ENCODE peak calls at places on chromosomes 16 and 17, in four cellular contexts. One of them, this sample, is unnamed.

GRCh38 chr17:64315032-64315490 is 52.0 kb upstream of the TEX2 start:
- DNase-seq in stimulated activated CD8-positive, alpha-beta memory T cell treated with anti-CD3 and anti-CD28 coated beads, Interleukin-12 subunit alpha, Interleukin-12 subunit beta, amount 100 ng/mL, for 4 hours: no peak
- DNase-seq in uterus: peak
- DNase-seq in activated CD8-positive, alpha-beta memory T cell treated with anti-CD3 and anti-CD28 coated beads, Interleukin-2, amount 50 U/mL, for 4 hours: no peak
- DNase-seq in this sample: no peak

GRCh38 chr17:36697907-36698526 is 96.6 kb downstream of the MRM1 start:
- DNase-seq in uterus: no peak
- DNase-seq in activated CD8-positive, alpha-beta memory T cell treated with anti-CD3 and anti-CD28 coated beads, Interleukin-2, amount 50 U/mL, for 4 hours: no peak
- DNase-seq in stimulated activated CD8-positive, alpha-beta memory T cell treated with anti-CD3 and anti-CD28 coated beads, Interleukin-12 subunit alpha, Interleukin-12 subunit beta, amount 100 ng/mL, for 4 hours: no peak
- DNase-seq in this sample: no peak

GRCh38 chr16:79509221-79509631 is 91.3 kb downstream of the MAF start:
- DNase-seq in activated CD8-positive, alpha-beta memory T cell treated with anti-CD3 and anti-CD28 coated beads, Interleukin-2, amount 50 U/mL, for 4 hours: no peak
- DNase-seq in stimulated activated CD8-positive, alpha-beta memory T cell treated with anti-CD3 and anti-CD28 coated beads, Interleukin-12 subunit alpha, Interleukin-12 subunit beta, amount 100 ng/mL, for 4 hours: no peak
- DNase-seq in uterus: no peak
- DNase-seq in this sample: no peak

GRCh38 chr17:77096570-77097214 is 44.1 kb upstream of the SEC14L1 start:
- DNase-seq in uterus: peak
- DNase-seq in stimulated activated CD8-positive, alpha-beta memory T cell treated with anti-CD3 and anti-CD28 coated beads, Interleukin-12 subunit alpha, Interleukin-12 subunit beta, amount 100 ng/mL, for 4 hours: no peak
- DNase-seq in activated CD8-positive, alpha-beta memory T cell treated with anti-CD3 and anti-CD28 coated beads, Interleukin-2, amount 50 U/mL, for 4 hours: no peak
- DNase-seq in this sample: no peak

GRCh38 chr16:3857189-3858013 is 23.1 kb downstream of the CREBBP start:
- DNase-seq in uterus: peak
- DNase-seq in activated CD8-positive, alpha-beta memory T cell treated with anti-CD3 and anti-CD28 coated beads, Interleukin-2, amount 50 U/mL, for 4 hours: no peak
- DNase-seq in stimulated activated CD8-positive, alpha-beta memory T cell treated with anti-CD3 and anti-CD28 coated beads, Interleukin-12 subunit alpha, Interleukin-12 subunit beta, amount 100 ng/mL, for 4 hours: no peak
- DNase-seq in this sample: peak

GRCh38 chr16:2180962-2181923 is 15.2 kb downstream of the CASKIN1 start:
- DNase-seq in uterus: no peak
- DNase-seq in activated CD8-positive, alpha-beta memory T cell treated with anti-CD3 and anti-CD28 coated beads, Interleukin-2, amount 50 U/mL, for 4 hours: no peak
- DNase-seq in stimulated activated CD8-positive, alpha-beta memory T cell treated with anti-CD3 and anti-CD28 coated beads, Interleukin-12 subunit alpha, Interleukin-12 subunit beta, amount 100 ng/mL, for 4 hours: no peak
- DNase-seq in this sample: no peak

GRCh38 chr16:29809850-29810698 is 1.9 kb upstream of the PRRT2 start:
- DNase-seq in activated CD8-positive, alpha-beta memory T cell treated with anti-CD3 and anti-CD28 coated beads, Interleukin-2, amount 50 U/mL, for 4 hours: peak
- DNase-seq in uterus: peak
- DNase-seq in stimulated activated CD8-positive, alpha-beta memory T cell treated with anti-CD3 and anti-CD28 coated beads, Interleukin-12 subunit alpha, Interleukin-12 subunit beta, amount 100 ng/mL, for 4 hours: peak
- DNase-seq in this sample: no peak

GRCh38 chr16:59849716-59850115 is 1115.6 kb upstream of the GOT2 start:
- DNase-seq in uterus: no peak
- DNase-seq in stimulated activated CD8-positive, alpha-beta memory T cell treated with anti-CD3 and anti-CD28 coated beads, Interleukin-12 subunit alpha, Interleukin-12 subunit beta, amount 100 ng/mL, for 4 hours: no peak
- DNase-seq in activated CD8-positive, alpha-beta memory T cell treated with anti-CD3 and anti-CD28 coated beads, Interleukin-2, amount 50 U/mL, for 4 hours: no peak
- DNase-seq in this sample: no peak

GRCh38 chr17:21376835-21377690 is 906 bp downstream of the KCNJ12 start:
- DNase-seq in uterus: no peak
- DNase-seq in activated CD8-positive, alpha-beta memory T cell treated with anti-CD3 and anti-CD28 coated beads, Interleukin-2, amount 50 U/mL, for 4 hours: no peak
- DNase-seq in stimulated activated CD8-positive, alpha-beta memory T cell treated with anti-CD3 and anti-CD28 coated beads, Interleukin-12 subunit alpha, Interleukin-12 subunit beta, amount 100 ng/mL, for 4 hours: no peak
- DNase-seq in this sample: no peak

GRCh38 chr17:72433797-72434196 is 313.0 kb downstream of the SOX9 start:
- DNase-seq in stimulated activated CD8-positive, alpha-beta memory T cell treated with anti-CD3 and anti-CD28 coated beads, Interleukin-12 subunit alpha, Interleukin-12 subunit beta, amount 100 ng/mL, for 4 hours: no peak
- DNase-seq in uterus: no peak
- DNase-seq in activated CD8-positive, alpha-beta memory T cell treated with anti-CD3 and anti-CD28 coated beads, Interleukin-2, amount 50 U/mL, for 4 hours: no peak
- DNase-seq in this sample: no peak

GRCh38 chr16:4641306-4641687 is 16.7 kb downstream of the MGRN1 start:
- DNase-seq in stimulated activated CD8-positive, alpha-beta memory T cell treated with anti-CD3 and anti-CD28 coated beads, Interleukin-12 subunit alpha, Interleukin-12 subunit beta, amount 100 ng/mL, for 4 hours: no peak
- DNase-seq in activated CD8-positive, alpha-beta memory T cell treated with anti-CD3 and anti-CD28 coated beads, Interleukin-2, amount 50 U/mL, for 4 hours: no peak
- DNase-seq in uterus: no peak
- DNase-seq in this sample: no peak

GRCh38 chr16:89633064-89633631 is 19.7 kb downstream of the DPEP1 start:
- DNase-seq in activated CD8-positive, alpha-beta memory T cell treated with anti-CD3 and anti-CD28 coated beads, Interleukin-2, amount 50 U/mL, for 4 hours: no peak
- DNase-seq in uterus: no peak
- DNase-seq in stimulated activated CD8-positive, alpha-beta memory T cell treated with anti-CD3 and anti-CD28 coated beads, Interleukin-12 subunit alpha, Interleukin-12 subunit beta, amount 100 ng/mL, for 4 hours: no peak
- DNase-seq in this sample: no peak

GRCh38 chr16:525520-526180 is 1.9 kb upstream of the CAPN15 start:
- DNase-seq in stimulated activated CD8-positive, alpha-beta memory T cell treated with anti-CD3 and anti-CD28 coated beads, Interleukin-12 subunit alpha, Interleukin-12 subunit beta, amount 100 ng/mL, for 4 hours: peak
- DNase-seq in uterus: no peak
- DNase-seq in activated CD8-positive, alpha-beta memory T cell treated with anti-CD3 and anti-CD28 coated beads, Interleukin-2, amount 50 U/mL, for 4 hours: peak
- DNase-seq in this sample: peak

GRCh38 chr17:74268052-74268451 is 6.0 kb upstream of the DNAI2 start:
- DNase-seq in uterus: no peak
- DNase-seq in activated CD8-positive, alpha-beta memory T cell treated with anti-CD3 and anti-CD28 coated beads, Interleukin-2, amount 50 U/mL, for 4 hours: no peak
- DNase-seq in stimulated activated CD8-positive, alpha-beta memory T cell treated with anti-CD3 and anti-CD28 coated beads, Interleukin-12 subunit alpha, Interleukin-12 subunit beta, amount 100 ng/mL, for 4 hours: no peak
- DNase-seq in this sample: no peak

GRCh38 chr17:45073414-45074070 is 12.4 kb downstream of the NMT1 start:
- DNase-seq in uterus: peak
- DNase-seq in activated CD8-positive, alpha-beta memory T cell treated with anti-CD3 and anti-CD28 coated beads, Interleukin-2, amount 50 U/mL, for 4 hours: no peak
- DNase-seq in stimulated activated CD8-positive, alpha-beta memory T cell treated with anti-CD3 and anti-CD28 coated beads, Interleukin-12 subunit alpha, Interleukin-12 subunit beta, amount 100 ng/mL, for 4 hours: no peak
- DNase-seq in this sample: no peak

GRCh38 chr16:25841776-25842175 is 150.0 kb downstream of the HS3ST4 start:
- DNase-seq in uterus: no peak
- DNase-seq in stimulated activated CD8-positive, alpha-beta memory T cell treated with anti-CD3 and anti-CD28 coated beads, Interleukin-12 subunit alpha, Interleukin-12 subunit beta, amount 100 ng/mL, for 4 hours: no peak
- DNase-seq in activated CD8-positive, alpha-beta memory T cell treated with anti-CD3 and anti-CD28 coated beads, Interleukin-2, amount 50 U/mL, for 4 hours: no peak
- DNase-seq in this sample: no peak

GRCh38 chr17:7477392-7478275 is 1.8 kb downstream of the ZBTB4 start:
- DNase-seq in activated CD8-positive, alpha-beta memory T cell treated with anti-CD3 and anti-CD28 coated beads, Interleukin-2, amount 50 U/mL, for 4 hours: peak
- DNase-seq in stimulated activated CD8-positive, alpha-beta memory T cell treated with anti-CD3 and anti-CD28 coated beads, Interleukin-12 subunit alpha, Interleukin-12 subunit beta, amount 100 ng/mL, for 4 hours: peak
- DNase-seq in uterus: no peak
- DNase-seq in this sample: no peak

GRCh38 chr16:28623172-28623711 is 13.4 kb upstream of the SULT1A1 start:
- DNase-seq in stimulated activated CD8-positive, alpha-beta memory T cell treated with anti-CD3 and anti-CD28 coated beads, Interleukin-12 subunit alpha, Interleukin-12 subunit beta, amount 100 ng/mL, for 4 hours: peak
- DNase-seq in activated CD8-positive, alpha-beta memory T cell treated with anti-CD3 and anti-CD28 coated beads, Interleukin-2, amount 50 U/mL, for 4 hours: peak
- DNase-seq in uterus: no peak
- DNase-seq in this sample: no peak

GRCh38 chr17:5331506-5331905 is 49.4 kb downstream of the RABEP1 start:
- DNase-seq in uterus: no peak
- DNase-seq in activated CD8-positive, alpha-beta memory T cell treated with anti-CD3 and anti-CD28 coated beads, Interleukin-2, amount 50 U/mL, for 4 hours: no peak
- DNase-seq in stimulated activated CD8-positive, alpha-beta memory T cell treated with anti-CD3 and anti-CD28 coated beads, Interleukin-12 subunit alpha, Interleukin-12 subunit beta, amount 100 ng/mL, for 4 hours: no peak
- DNase-seq in this sample: no peak

GRCh38 chr17:44086364-44087311 is 16.1 kb downstream of the G6PC3 start:
- DNase-seq in stimulated activated CD8-positive, alpha-beta memory T cell treated with anti-CD3 and anti-CD28 coated beads, Interleukin-12 subunit alpha, Interleukin-12 subunit beta, amount 100 ng/mL, for 4 hours: peak
- DNase-seq in uterus: peak
- DNase-seq in activated CD8-positive, alpha-beta memory T cell treated with anti-CD3 and anti-CD28 coated beads, Interleukin-2, amount 50 U/mL, for 4 hours: peak
- DNase-seq in this sample: no peak

GRCh38 chr16:86572616-86573015 is 5.7 kb upstream of the FOXL1 start:
- DNase-seq in uterus: no peak
- DNase-seq in activated CD8-positive, alpha-beta memory T cell treated with anti-CD3 and anti-CD28 coated beads, Interleukin-2, amount 50 U/mL, for 4 hours: no peak
- DNase-seq in stimulated activated CD8-positive, alpha-beta memory T cell treated with anti-CD3 and anti-CD28 coated beads, Interleukin-12 subunit alpha, Interleukin-12 subunit beta, amount 100 ng/mL, for 4 hours: no peak
- DNase-seq in this sample: peak

GRCh38 chr17:68199837-68200688 is 47.8 kb upstream of the AMZ2 start:
- DNase-seq in activated CD8-positive, alpha-beta memory T cell treated with anti-CD3 and anti-CD28 coated beads, Interleukin-2, amount 50 U/mL, for 4 hours: no peak
- DNase-seq in stimulated activated CD8-positive, alpha-beta memory T cell treated with anti-CD3 and anti-CD28 coated beads, Interleukin-12 subunit alpha, Interleukin-12 subunit beta, amount 100 ng/mL, for 4 hours: no peak
- DNase-seq in uterus: no peak
- DNase-seq in this sample: no peak

GRCh38 chr17:78172284-78173024 is 4.1 kb downstream of the SYNGR2 start:
- DNase-seq in activated CD8-positive, alpha-beta memory T cell treated with anti-CD3 and anti-CD28 coated beads, Interleukin-2, amount 50 U/mL, for 4 hours: no peak
- DNase-seq in uterus: peak
- DNase-seq in stimulated activated CD8-positive, alpha-beta memory T cell treated with anti-CD3 and anti-CD28 coated beads, Interleukin-12 subunit alpha, Interleukin-12 subunit beta, amount 100 ng/mL, for 4 hours: no peak
- DNase-seq in this sample: no peak

GRCh38 chr16:11253009-11253994 is 2.7 kb downstream of the SOCS1 start:
- DNase-seq in uterus: no peak
- DNase-seq in stimulated activated CD8-positive, alpha-beta memory T cell treated with anti-CD3 and anti-CD28 coated beads, Interleukin-12 subunit alpha, Interleukin-12 subunit beta, amount 100 ng/mL, for 4 hours: peak
- DNase-seq in activated CD8-positive, alpha-beta memory T cell treated with anti-CD3 and anti-CD28 coated beads, Interleukin-2, amount 50 U/mL, for 4 hours: peak
- DNase-seq in this sample: peak

GRCh38 chr16:85090873-85091521 is 21.3 kb downstream of the CIBAR2 start:
- DNase-seq in activated CD8-positive, alpha-beta memory T cell treated with anti-CD3 and anti-CD28 coated beads, Interleukin-2, amount 50 U/mL, for 4 hours: no peak
- DNase-seq in stimulated activated CD8-positive, alpha-beta memory T cell treated with anti-CD3 and anti-CD28 coated beads, Interleukin-12 subunit alpha, Interleukin-12 subunit beta, amount 100 ng/mL, for 4 hours: no peak
- DNase-seq in uterus: no peak
- DNase-seq in this sample: no peak

GRCh38 chr17:81865733-81866439 is 5.3 kb downstream of the ARHGDIA start:
- DNase-seq in activated CD8-positive, alpha-beta memory T cell treated with anti-CD3 and anti-CD28 coated beads, Interleukin-2, amount 50 U/mL, for 4 hours: no peak
- DNase-seq in uterus: peak
- DNase-seq in stimulated activated CD8-positive, alpha-beta memory T cell treated with anti-CD3 and anti-CD28 coated beads, Interleukin-12 subunit alpha, Interleukin-12 subunit beta, amount 100 ng/mL, for 4 hours: no peak
- DNase-seq in this sample: no peak

GRCh38 chr17:44308865-44309264 is 464 bp downstream of the RUNDC3A start:
- DNase-seq in uterus: no peak
- DNase-seq in stimulated activated CD8-positive, alpha-beta memory T cell treated with anti-CD3 and anti-CD28 coated beads, Interleukin-12 subunit alpha, Interleukin-12 subunit beta, amount 100 ng/mL, for 4 hours: no peak
- DNase-seq in activated CD8-positive, alpha-beta memory T cell treated with anti-CD3 and anti-CD28 coated beads, Interleukin-2, amount 50 U/mL, for 4 hours: no peak
- DNase-seq in this sample: no peak

GRCh38 chr17:38716368-38717005 is 11.4 kb downstream of the MLLT6 start:
- DNase-seq in stimulated activated CD8-positive, alpha-beta memory T cell treated with anti-CD3 and anti-CD28 coated beads, Interleukin-12 subunit alpha, Interleukin-12 subunit beta, amount 100 ng/mL, for 4 hours: no peak
- DNase-seq in uterus: no peak
- DNase-seq in activated CD8-positive, alpha-beta memory T cell treated with anti-CD3 and anti-CD28 coated beads, Interleukin-2, amount 50 U/mL, for 4 hours: no peak
- DNase-seq in this sample: no peak

GRCh38 chr16:27800817-27801216 is 250.9 kb downstream of the KATNIP start:
- DNase-seq in uterus: no peak
- DNase-seq in activated CD8-positive, alpha-beta memory T cell treated with anti-CD3 and anti-CD28 coated beads, Interleukin-2, amount 50 U/mL, for 4 hours: no peak
- DNase-seq in stimulated activated CD8-positive, alpha-beta memory T cell treated with anti-CD3 and anti-CD28 coated beads, Interleukin-12 subunit alpha, Interleukin-12 subunit beta, amount 100 ng/mL, for 4 hours: no peak
- DNase-seq in this sample: peak

GRCh38 chr17:28982191-28982793 is 23.5 kb downstream of the SEZ6 start:
- DNase-seq in uterus: no peak
- DNase-seq in activated CD8-positive, alpha-beta memory T cell treated with anti-CD3 and anti-CD28 coated beads, Interleukin-2, amount 50 U/mL, for 4 hours: peak
- DNase-seq in stimulated activated CD8-positive, alpha-beta memory T cell treated with anti-CD3 and anti-CD28 coated beads, Interleukin-12 subunit alpha, Interleukin-12 subunit beta, amount 100 ng/mL, for 4 hours: peak
- DNase-seq in this sample: no peak

GRCh38 chr16:9092963-9093477 is 1.6 kb downstream of the HAPSTR1 start:
- DNase-seq in uterus: peak
- DNase-seq in activated CD8-positive, alpha-beta memory T cell treated with anti-CD3 and anti-CD28 coated beads, Interleukin-2, amount 50 U/mL, for 4 hours: peak
- DNase-seq in stimulated activated CD8-positive, alpha-beta memory T cell treated with anti-CD3 and anti-CD28 coated beads, Interleukin-12 subunit alpha, Interleukin-12 subunit beta, amount 100 ng/mL, for 4 hours: no peak
- DNase-seq in this sample: peak

GRCh38 chr16:83967838-83968482 is at the start of gene NECAB2:
- DNase-seq in activated CD8-positive, alpha-beta memory T cell treated with anti-CD3 and anti-CD28 coated beads, Interleukin-2, amount 50 U/mL, for 4 hours: no peak
- DNase-seq in uterus: no peak
- DNase-seq in stimulated activated CD8-positive, alpha-beta memory T cell treated with anti-CD3 and anti-CD28 coated beads, Interleukin-12 subunit alpha, Interleukin-12 subunit beta, amount 100 ng/mL, for 4 hours: no peak
- DNase-seq in this sample: peak

GRCh38 chr16:27685802-27686201 is 135.9 kb downstream of the KATNIP start:
- DNase-seq in stimulated activated CD8-positive, alpha-beta memory T cell treated with anti-CD3 and anti-CD28 coated beads, Interleukin-12 subunit alpha, Interleukin-12 subunit beta, amount 100 ng/mL, for 4 hours: no peak
- DNase-seq in activated CD8-positive, alpha-beta memory T cell treated with anti-CD3 and anti-CD28 coated beads, Interleukin-2, amount 50 U/mL, for 4 hours: no peak
- DNase-seq in uterus: no peak
- DNase-seq in this sample: no peak

GRCh38 chr16:2785101-2785991 is 2.0 kb downstream of the PRSS33 start:
- DNase-seq in uterus: no peak
- DNase-seq in activated CD8-positive, alpha-beta memory T cell treated with anti-CD3 and anti-CD28 coated beads, Interleukin-2, amount 50 U/mL, for 4 hours: peak
- DNase-seq in stimulated activated CD8-positive, alpha-beta memory T cell treated with anti-CD3 and anti-CD28 coated beads, Interleukin-12 subunit alpha, Interleukin-12 subunit beta, amount 100 ng/mL, for 4 hours: peak
- DNase-seq in this sample: no peak

GRCh38 chr16:51565149-51565548 is 414.1 kb upstream of the SALL1 start:
- DNase-seq in uterus: no peak
- DNase-seq in stimulated activated CD8-positive, alpha-beta memory T cell treated with anti-CD3 and anti-CD28 coated beads, Interleukin-12 subunit alpha, Interleukin-12 subunit beta, amount 100 ng/mL, for 4 hours: no peak
- DNase-seq in activated CD8-positive, alpha-beta memory T cell treated with anti-CD3 and anti-CD28 coated beads, Interleukin-2, amount 50 U/mL, for 4 hours: no peak
- DNase-seq in this sample: no peak

GRCh38 chr17:45030733-45031132 is 20.7 kb downstream of the DCAKD start:
- DNase-seq in stimulated activated CD8-positive, alpha-beta memory T cell treated with anti-CD3 and anti-CD28 coated beads, Interleukin-12 subunit alpha, Interleukin-12 subunit beta, amount 100 ng/mL, for 4 hours: no peak
- DNase-seq in activated CD8-positive, alpha-beta memory T cell treated with anti-CD3 and anti-CD28 coated beads, Interleukin-2, amount 50 U/mL, for 4 hours: no peak
- DNase-seq in uterus: no peak
- DNase-seq in this sample: no peak

GRCh38 chr16:51960931-51961330 is 586.0 kb downstream of the TOX3 start:
- DNase-seq in uterus: no peak
- DNase-seq in stimulated activated CD8-positive, alpha-beta memory T cell treated with anti-CD3 and anti-CD28 coated beads, Interleukin-12 subunit alpha, Interleukin-12 subunit beta, amount 100 ng/mL, for 4 hours: no peak
- DNase-seq in activated CD8-positive, alpha-beta memory T cell treated with anti-CD3 and anti-CD28 coated beads, Interleukin-2, amount 50 U/mL, for 4 hours: no peak
- DNase-seq in this sample: no peak

GRCh38 chr17:12421646-12422306 is 243.9 kb upstream of the MYOCD start:
- DNase-seq in uterus: no peak
- DNase-seq in activated CD8-positive, alpha-beta memory T cell treated with anti-CD3 and anti-CD28 coated beads, Interleukin-2, amount 50 U/mL, for 4 hours: no peak
- DNase-seq in stimulated activated CD8-positive, alpha-beta memory T cell treated with anti-CD3 and anti-CD28 coated beads, Interleukin-12 subunit alpha, Interleukin-12 subunit beta, amount 100 ng/mL, for 4 hours: no peak
- DNase-seq in this sample: no peak

GRCh38 chr17:2232244-2232638 is 71.3 kb downstream of the SMG6 start:
- DNase-seq in stimulated activated CD8-positive, alpha-beta memory T cell treated with anti-CD3 and anti-CD28 coated beads, Interleukin-12 subunit alpha, Interleukin-12 subunit beta, amount 100 ng/mL, for 4 hours: no peak
- DNase-seq in activated CD8-positive, alpha-beta memory T cell treated with anti-CD3 and anti-CD28 coated beads, Interleukin-2, amount 50 U/mL, for 4 hours: no peak
- DNase-seq in uterus: no peak
- DNase-seq in this sample: no peak

GRCh38 chr16:22278841-22279240 is 18.4 kb upstream of the POLR3E start:
- DNase-seq in uterus: no peak
- DNase-seq in activated CD8-positive, alpha-beta memory T cell treated with anti-CD3 and anti-CD28 coated beads, Interleukin-2, amount 50 U/mL, for 4 hours: no peak
- DNase-seq in stimulated activated CD8-positive, alpha-beta memory T cell treated with anti-CD3 and anti-CD28 coated beads, Interleukin-12 subunit alpha, Interleukin-12 subunit beta, amount 100 ng/mL, for 4 hours: no peak
- DNase-seq in this sample: no peak

This sample was measured in natural killer cell treated with Interleukin-12 subunit alpha and Interleukin-12 subunit beta and Interleukin-15 and Interleukin-18, amount 100 ng/mL, for 72 hours.